ENCODE peak calls at places on chromosomes 4 and X, in six cellular contexts. U, W, C, A, E and Y are unnamed samples.

GRCh38 chr4:173498771-173499170 is 31.3 kb downstream of the HAND2 start:
- DNase-seq in U (no peak), A (no peak), W (no peak), E (no peak), C (no peak), Y (no peak)

GRCh38 chr4:146370841-146371240 is 150.9 kb downstream of the SLC10A7 start:
- DNase-seq in W (no peak), A (no peak), C (no peak), E (no peak), U (peak; percentile 41), Y (no peak)

GRCh38 chr4:124266706-124267105 is 445.8 kb downstream of the ANKRD50 start:
- DNase-seq in E (no peak), W (no peak), A (no peak), U (no peak), C (no peak), Y (no peak)

GRCh38 chr4:85867281-85867680 is 392.3 kb downstream of the ARHGAP24 start:
- DNase-seq in E (no peak), A (no peak), W (no peak), C (no peak), U (no peak), Y (no peak)

GRCh38 chrX:47316276-47317025 is 53.9 kb upstream of the ZNF157 start:
- DNase-seq in W (no peak), U (no peak), E (no peak), A (peak; percentile 65), C (peak; percentile 90), Y (peak; percentile 84)

GRCh38 chr4:152072001-152072485 is 311.2 kb upstream of the GATB start:
- DNase-seq in U (no peak), W (no peak), E (no peak), A (no peak), C (no peak), Y (no peak)

GRCh38 chrX:110944793-110945466 is 149.3 kb upstream of the CHRDL1 start:
- DNase-seq in W (peak; percentile 13), E (no peak), U (peak; percentile 9), C (peak; percentile 45), A (peak; percentile 70), Y (peak; percentile 6)

GRCh38 chr4:174317531-174317930 is 33.8 kb downstream of the CEP44 start:
- DNase-seq in W (no peak), E (no peak), A (no peak), C (no peak), U (peak; percentile 43), Y (no peak)

GRCh38 chr4:125505637-125506036 is 190.9 kb downstream of the FAT4 start:
- DNase-seq in C (no peak), U (no peak), W (no peak), E (no peak), A (no peak), Y (no peak)

GRCh38 chr4:10529891-10530786 is 72.9 kb upstream of the ZNF518B start:
- DNase-seq in U (peak; percentile 34), E (no peak), W (peak; percentile 19), C (no peak), A (no peak), Y (no peak)

GRCh38 chrX:13607356-13607995 is 38.1 kb downstream of the EGFL6 start:
- DNase-seq in C (no peak), U (peak; percentile 76), A (no peak), E (no peak), W (no peak), Y (no peak)

GRCh38 chr4:64402684-64403083 is 6.6 kb downstream of the TECRL start:
- DNase-seq in E (no peak), C (no peak), A (no peak), U (no peak), W (no peak), Y (no peak)

GRCh38 chrX:44060221-44060620 is 87.0 kb upstream of the NDP start:
- DNase-seq in W (no peak), U (no peak), A (no peak), C (no peak), E (no peak), Y (no peak)

GRCh38 chr4:185219551-185220344 is 10.3 kb downstream of the SNX25 start:
- DNase-seq in W (peak; percentile 53), E (no peak), A (no peak), C (no peak), U (no peak), Y (no peak)

GRCh38 chr4:40185830-40186664 is 10.8 kb upstream of the RHOH start:
- DNase-seq in A (no peak), U (peak; percentile 54), C (no peak), W (no peak), E (no peak), Y (no peak)

GRCh38 chr4:8832130-8832930 is 39.3 kb downstream of the HMX1 start:
- DNase-seq in W (no peak), E (peak; percentile 43), U (no peak), A (no peak), C (no peak), Y (no peak)

GRCh38 chrX:103941201-103941975 is 21.0 kb upstream of the TMSB15B start:
- DNase-seq in C (peak; percentile 48), U (peak; percentile 45), E (no peak), A (peak; percentile 36), W (no peak), Y (no peak)

GRCh38 chr4:118904935-118905334 is 16.3 kb downstream of the SYNPO2 start:
- DNase-seq in W (no peak), C (no peak), E (no peak), U (no peak), A (no peak), Y (no peak)

GRCh38 chr4:54231419-54232150 is 2.5 kb downstream of the PDGFRA start:
- DNase-seq in E (no peak), W (peak; percentile 52), A (peak; percentile 84), U (no peak), C (peak; percentile 60), Y (no peak)

GRCh38 chr4:1234296-1234695 is 14.6 kb downstream of the CTBP1 start:
- DNase-seq in A (no peak), W (no peak), U (no peak), C (peak; percentile 0), E (peak; percentile 31), Y (no peak)

GRCh38 chr4:6647582-6648230 is 7.2 kb downstream of the MRFAP1 start:
- DNase-seq in U (no peak), A (no peak), E (no peak), W (no peak), C (no peak), Y (no peak)

GRCh38 chrX:3713225-3713936 is at the start of gene PRKX:
- DNase-seq in E (peak; percentile 81), U (no peak), A (peak; percentile 97), C (peak; percentile 55), W (peak; percentile 16), Y (no peak)

DNA sequence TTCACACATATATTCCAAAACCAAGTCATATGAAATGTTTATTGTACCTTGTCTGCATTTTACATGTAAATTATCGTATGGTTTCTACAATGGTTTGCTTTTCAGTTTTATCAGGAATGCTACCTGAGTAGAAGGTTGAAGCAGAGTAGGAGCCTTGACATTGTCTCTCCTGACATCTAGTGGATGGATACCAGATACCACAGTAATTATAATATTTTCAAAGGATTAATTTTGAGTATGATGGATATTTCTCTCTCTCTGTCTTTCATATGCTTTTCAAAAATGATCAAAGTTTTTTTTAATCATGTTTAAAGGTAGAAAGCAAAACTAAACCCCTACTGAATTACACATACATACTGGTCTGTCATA is 109.4 kb upstream of the KLHL13 start:
- DNase-seq in U (peak; percentile 45), E (no peak), W (no peak), C (peak; percentile 16), A (peak; percentile 24), Y (no peak)
- H3K4me3 ChIP-seq in U (no peak overlapping the region), E (no peak overlapping the region), W (no peak overlapping the region), C (no peak overlapping the region), A (no peak overlapping the region), Y (no peak overlapping the region)

DNA sequence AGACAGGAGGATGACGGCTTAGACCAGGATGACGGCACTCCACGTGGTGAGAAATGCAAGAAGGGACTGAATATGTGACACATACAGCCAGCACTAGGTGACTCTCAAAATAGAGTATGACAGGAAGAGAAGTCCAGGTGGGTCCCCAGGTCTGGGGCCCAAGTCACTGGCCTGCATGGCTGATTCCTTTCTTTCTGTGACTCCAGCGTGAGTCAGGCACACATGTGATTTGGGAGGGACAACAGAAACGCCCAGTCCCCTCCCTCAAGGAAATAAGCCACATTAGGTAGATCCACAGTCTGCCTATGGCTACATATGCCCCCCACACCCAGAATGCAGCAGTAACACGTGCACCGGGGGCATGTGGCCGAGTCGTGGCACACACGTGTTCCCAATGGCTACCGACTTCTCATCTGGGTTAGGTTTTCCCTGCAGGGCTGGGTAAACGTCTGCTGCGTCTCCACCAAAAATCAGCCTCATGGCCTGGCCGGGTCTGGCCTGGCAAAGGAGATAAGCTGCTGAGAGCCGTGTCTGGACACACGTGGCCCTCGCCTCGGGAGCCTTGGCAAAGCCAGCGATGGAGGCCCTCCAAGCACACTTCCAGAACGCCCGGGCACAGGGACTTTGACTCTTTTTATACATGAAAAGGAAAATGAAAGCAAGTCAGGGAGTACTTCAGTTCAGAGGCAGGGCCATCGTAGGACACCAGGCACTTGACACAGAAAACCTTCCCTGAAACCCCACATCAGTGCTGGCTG is 19.3 kb downstream of the SEL1L3 start:
- DNase-seq in E (peak; percentile 81), A (no peak), C (no peak), U (peak; percentile 60), W (no peak), Y (no peak)
- H3K4me3 ChIP-seq in E (peak overlapping the region; percentile 15), A (no peak overlapping the region), C (no peak overlapping the region), U (no peak overlapping the region), W (no peak overlapping the region), Y (no peak overlapping the region)

DNA sequence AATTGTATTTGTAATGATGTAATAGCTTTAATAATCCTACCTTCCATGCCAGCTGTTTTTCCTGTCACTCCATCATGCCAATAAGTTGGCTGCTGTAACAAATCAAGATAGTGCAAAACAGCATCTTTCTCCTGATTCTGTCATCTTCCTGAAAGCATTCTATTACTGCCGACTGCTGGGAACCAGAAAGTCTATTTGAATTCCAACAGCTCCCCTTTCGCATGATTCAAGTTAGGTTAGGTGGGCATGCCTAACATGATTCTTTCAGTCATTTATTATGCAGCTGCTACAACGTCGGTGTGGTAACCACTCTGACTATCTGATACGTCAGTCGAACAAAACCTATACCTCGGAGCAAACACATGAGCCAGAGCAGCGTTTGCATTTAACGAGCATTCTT is 127.9 kb upstream of the DMD start:
- DNase-seq in E (no peak), A (no peak), C (peak; percentile 2), U (peak; percentile 24), W (no peak), Y (no peak)
- H3K4me3 ChIP-seq in E (peak overlapping the region; percentile 19), A (no peak overlapping the region), C (no peak overlapping the region), U (no peak overlapping the region), W (no peak overlapping the region), Y (no peak overlapping the region)

DNA sequence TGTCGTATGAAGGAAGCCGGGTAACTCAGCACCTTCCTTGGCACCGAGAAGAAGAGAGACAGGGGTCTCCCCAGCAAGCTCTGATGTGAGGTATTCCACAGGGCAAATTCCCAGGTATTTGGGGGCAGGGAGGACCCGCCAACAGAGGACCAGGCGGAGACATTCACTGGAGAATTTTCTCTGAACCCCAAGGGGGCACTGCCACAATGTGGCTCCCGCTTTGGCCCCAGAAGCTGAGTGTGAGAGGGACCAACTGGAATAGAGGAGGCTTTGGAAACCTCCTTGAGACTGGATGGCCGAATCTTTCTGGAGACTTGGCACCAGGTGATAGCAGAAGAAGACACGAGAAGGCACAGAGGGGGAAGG is 735 bp upstream of the GABRE start:
- DNase-seq in E (no peak), W (no peak), A (no peak), C (peak; percentile 20), U (no peak), Y (no peak)
- H3K4me3 ChIP-seq in E (peak overlapping the region; percentile 58), W (no peak overlapping the region), A (no peak overlapping the region), C (peak overlapping the region; percentile 46), U (peak overlapping the region; percentile 58), Y (no peak overlapping the region)